ENCODE peak calls at places on chromosomes 12 and 14, in five cellular contexts. U is activated CD4-positive, alpha-beta memory T cell treated with anti-CD3 and anti-CD28 coated beads for 36 hours; Q is stimulated activated CD8-positive, alpha-beta memory T cell treated with anti-CD3 and anti-CD28 coated beads, Interleukin-7, amount 100 ng/mL, for 1 hour; E is tibial nerve; F is suprapubic skin. W is an unnamed sample.

GRCh38 chr14:42248131-42248530 is 641.5 kb downstream of the LRFN5 start:
- DNase-seq in E (no peak), F (no peak), Q (no peak), U (no peak), W (no peak)

GRCh38 chr14:92615451-92615850 is 101.9 kb downstream of the RIN3 start:
- DNase-seq in U (peak), E (no peak), F (no peak), Q (peak), W (no peak)

GRCh38 chr12:117063162-117063911 is 35.9 kb downstream of the TESC start:
- DNase-seq in E (no peak), Q (no peak), U (peak), F (no peak), W (no peak)

GRCh38 chr14:68766299-68767247 is 26.3 kb downstream of the ZFP36L1 start:
- DNase-seq in E (no peak), Q (no peak), F (peak), U (peak), W (no peak)

GRCh38 chr12:27592548-27592947 is 68.5 kb downstream of the PPFIBP1 start:
- DNase-seq in E (no peak), F (peak), Q (no peak), U (peak), W (peak)

GRCh38 chr12:64916431-64916830 is 92.0 kb downstream of the TBC1D30 start:
- DNase-seq in Q (no peak), F (no peak), U (no peak), E (no peak), W (no peak)

GRCh38 chr12:47751561-47751960 is 7.1 kb downstream of the RAPGEF3 start:
- DNase-seq in U (no peak), Q (no peak), F (no peak), E (no peak), W (no peak)

GRCh38 chr12:27163894-27164293 is 80.2 kb upstream of the STK38L start:
- DNase-seq in E (no peak), Q (no peak), F (no peak), U (no peak), W (no peak)

GRCh38 chr14:103910984-103911383 is 17.3 kb upstream of the TDRD9 start:
- DNase-seq in U (no peak), E (no peak), Q (no peak), F (no peak), W (no peak)

GRCh38 chr14:58861546-58861945 is 223.8 kb downstream of the DACT1 start:
- DNase-seq in F (no peak), U (no peak), Q (no peak), E (no peak), W (no peak)

GRCh38 chr14:81269100-81269978 is 48.6 kb upstream of the GTF2A1 start:
- DNase-seq in E (no peak), U (no peak), Q (no peak), F (no peak), W (peak)

GRCh38 chr14:98218213-98218612 is 1053.8 kb downstream of the BCL11B start:
- DNase-seq in F (no peak), E (no peak), U (no peak), Q (no peak), W (no peak)

GRCh38 chr12:62800707-62801400 is 134.1 kb downstream of the PPM1H start:
- DNase-seq in Q (no peak), U (no peak), E (no peak), F (no peak), W (no peak)

GRCh38 chr14:104747876-104748275 is 5.1 kb upstream of the SIVA1 start:
- DNase-seq in U (no peak), F (no peak), E (no peak), Q (no peak), W (no peak)

GRCh38 chr12:72274926-72275325 is 2.8 kb downstream of the TRHDE start:
- DNase-seq in E (no peak), U (no peak), Q (no peak), F (no peak), W (no peak)

GRCh38 chr14:102941419-102942011 is 19.1 kb downstream of the AMN start:
- DNase-seq in Q (no peak), E (no peak), F (no peak), U (no peak), W (no peak)

GRCh38 chr14:23485311-23485710 is 15.8 kb downstream of the NGDN start:
- DNase-seq in F (no peak), E (no peak), Q (no peak), U (no peak), W (no peak)

GRCh38 chr14:96135285-96135684 is 69.4 kb upstream of the BDKRB2 start:
- DNase-seq in Q (no peak), E (no peak), U (no peak), F (no peak), W (no peak)

GRCh38 chr12:63846249-63846967 is 1.9 kb downstream of the SRGAP1 start:
- DNase-seq in U (no peak), E (no peak), Q (no peak), F (no peak), W (no peak)

GRCh38 chr14:101465795-101466448 is 95.4 kb upstream of the DIO3 start:
- DNase-seq in F (no peak), E (no peak), Q (no peak), U (no peak), W (no peak)

GRCh38 chr14:61403411-61403810 is 82.0 kb downstream of the PRKCH start:
- DNase-seq in E (no peak), Q (no peak), F (no peak), U (no peak), W (no peak)

GRCh38 chr14:89697281-89698060 is 257.1 kb downstream of the EFCAB11 start:
- DNase-seq in F (no peak), Q (no peak), E (no peak), U (peak), W (no peak)

GRCh38 chr14:69536976-69537375 is 37.7 kb downstream of the CCDC177 start:
- DNase-seq in Q (no peak), U (no peak), F (no peak), E (no peak), W (no peak)

GRCh38 chr14:65560340-65561027 is 148.0 kb downstream of the FUT8 start:
- DNase-seq in U (no peak), Q (no peak), F (no peak), E (no peak), W (no peak)

GRCh38 chr12:107331912-107332311 is 238.6 kb upstream of the CRY1 start:
- DNase-seq in Q (no peak), F (no peak), E (no peak), U (no peak), W (no peak)

GRCh38 chr14:70005281-70005805 is 126.1 kb downstream of the SMOC1 start:
- DNase-seq in E (no peak), Q (no peak), U (no peak), F (no peak), W (no peak)

GRCh38 chr12:104669057-104669770 is 212.5 kb downstream of the CHST11 start:
- DNase-seq in Q (no peak), E (peak), F (peak), U (no peak), W (peak)